ENCODE peak calls at places on chromosome 14, in nine cellular contexts. One of them, this sample, is unnamed.
A peak's percentile ranks its signal among the peaks of the same experiment; 100 is the strongest.

GRCh38 chr14:92516966-92517350 is 3.4 kb downstream of the RIN3 start:
- DNase-seq in heart right ventricle: no peak
- DNase-seq in colonic mucosa: no peak
- DNase-seq in thyroid gland: no peak
- DNase-seq in ovary: no peak
- DNase-seq in H1: no peak
- DNase-seq in RWPE2: no peak
- DNase-seq in astrocyte: no peak
- DNase-seq in tibial nerve: no peak
- DNase-seq in this sample: no peak

GRCh38 chr14:93185333-93185688 is 194 bp downstream of the LYSET start:
- DNase-seq in colonic mucosa: no peak
- DNase-seq in astrocyte: no peak
- DNase-seq in RWPE2: no peak
- DNase-seq in H1: no peak
- DNase-seq in thyroid gland: no peak
- DNase-seq in ovary: no peak
- DNase-seq in heart right ventricle: no peak
- DNase-seq in tibial nerve: no peak
- DNase-seq in this sample: no peak

GRCh38 chr14:71141701-71142374 is 234.6 kb downstream of the PCNX1 start:
- DNase-seq in H1: no peak
- DNase-seq in colonic mucosa: no peak
- DNase-seq in astrocyte: peak; percentile 81
- DNase-seq in RWPE2: no peak
- DNase-seq in thyroid gland: no peak
- DNase-seq in tibial nerve: no peak
- DNase-seq in heart right ventricle: no peak
- DNase-seq in ovary: no peak
- DNase-seq in this sample: no peak

GRCh38 chr14:94540031-94540794 is 21.0 kb upstream of the SERPINA4 start:
- DNase-seq in ovary: no peak
- DNase-seq in H1: no peak
- DNase-seq in tibial nerve: no peak
- DNase-seq in RWPE2: no peak
- DNase-seq in astrocyte: no peak
- DNase-seq in colonic mucosa: no peak
- DNase-seq in thyroid gland: no peak
- DNase-seq in heart right ventricle: no peak
- DNase-seq in this sample: no peak

GRCh38 chr14:70811578-70811977 is 2.3 kb upstream of the MAP3K9 start:
- DNase-seq in thyroid gland: no peak
- DNase-seq in colonic mucosa: no peak
- DNase-seq in ovary: no peak
- DNase-seq in H1: no peak
- DNase-seq in RWPE2: no peak
- DNase-seq in tibial nerve: no peak
- DNase-seq in heart right ventricle: no peak
- DNase-seq in astrocyte: no peak
- DNase-seq in this sample: no peak

GRCh38 chr14:68470361-68470760 is 322.5 kb downstream of the ZFP36L1 start:
- DNase-seq in ovary: no peak
- DNase-seq in heart right ventricle: no peak
- DNase-seq in colonic mucosa: no peak
- DNase-seq in astrocyte: no peak
- DNase-seq in thyroid gland: no peak
- DNase-seq in H1: no peak
- DNase-seq in RWPE2: no peak
- DNase-seq in tibial nerve: no peak
- DNase-seq in this sample: no peak

GRCh38 chr14:52473557-52473956 is 78.7 kb downstream of the TXNDC16 start:
- DNase-seq in tibial nerve: no peak
- DNase-seq in heart right ventricle: no peak
- DNase-seq in astrocyte: peak; percentile 17
- DNase-seq in thyroid gland: no peak
- DNase-seq in H1: no peak
- DNase-seq in ovary: no peak
- DNase-seq in RWPE2: no peak
- DNase-seq in colonic mucosa: no peak
- DNase-seq in this sample: no peak

GRCh38 chr14:65959563-65960024 is 526.6 kb upstream of the CCDC196 start:
- DNase-seq in astrocyte: no peak
- DNase-seq in heart right ventricle: no peak
- DNase-seq in RWPE2: no peak
- DNase-seq in ovary: no peak
- DNase-seq in thyroid gland: no peak
- DNase-seq in colonic mucosa: no peak
- DNase-seq in H1: no peak
- DNase-seq in tibial nerve: no peak
- DNase-seq in this sample: no peak

GRCh38 chr14:37901978-37902377 is 305.7 kb upstream of the SSTR1 start:
- DNase-seq in ovary: no peak
- DNase-seq in colonic mucosa: no peak
- DNase-seq in thyroid gland: no peak
- DNase-seq in H1: no peak
- DNase-seq in tibial nerve: peak; percentile 18
- DNase-seq in astrocyte: peak; percentile 2
- DNase-seq in heart right ventricle: peak; percentile 66
- DNase-seq in RWPE2: no peak
- DNase-seq in this sample: peak; percentile 67

DNA sequence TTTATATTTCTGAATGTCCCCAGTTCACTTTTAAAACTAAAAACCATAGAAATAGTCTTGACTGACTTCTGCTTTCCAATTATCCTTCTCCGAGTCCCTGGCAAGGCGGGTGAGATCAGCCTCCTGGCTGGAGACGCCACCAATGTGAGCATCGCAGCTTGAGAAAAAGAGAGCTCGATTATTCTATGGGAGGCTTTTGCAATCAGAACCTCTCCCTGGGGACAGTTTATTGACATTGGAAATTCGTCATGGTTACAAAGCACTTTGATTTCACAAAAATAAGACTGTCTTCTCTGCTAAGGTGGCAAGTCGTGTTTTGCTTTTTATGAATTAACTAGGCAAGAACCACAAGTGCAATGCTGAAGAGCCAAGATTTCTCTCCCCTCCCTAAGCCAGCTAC is 23.6 kb upstream of the GPHB5 start:
- DNase-seq in tibial nerve: no peak
- DNase-seq in H1: no peak
- DNase-seq in colonic mucosa: no peak
- DNase-seq in thyroid gland: no peak
- DNase-seq in astrocyte: no peak
- DNase-seq in heart right ventricle: no peak
- DNase-seq in ovary: no peak
- DNase-seq in RWPE2: no peak
- DNase-seq in this sample: no peak
- H3K4me3 ChIP-seq in tibial nerve: no peak overlapping the region
- H3K4me3 ChIP-seq in H1: no peak overlapping the region
- H3K4me3 ChIP-seq in colonic mucosa: no peak overlapping the region
- H3K4me3 ChIP-seq in thyroid gland: no peak overlapping the region
- H3K4me3 ChIP-seq in astrocyte: no peak overlapping the region
- H3K4me3 ChIP-seq in heart right ventricle: no peak overlapping the region
- H3K4me3 ChIP-seq in ovary: no peak overlapping the region
- H3K4me3 ChIP-seq in RWPE2: no peak overlapping the region
- H3K4me3 ChIP-seq in this sample: no peak overlapping the region

DNA sequence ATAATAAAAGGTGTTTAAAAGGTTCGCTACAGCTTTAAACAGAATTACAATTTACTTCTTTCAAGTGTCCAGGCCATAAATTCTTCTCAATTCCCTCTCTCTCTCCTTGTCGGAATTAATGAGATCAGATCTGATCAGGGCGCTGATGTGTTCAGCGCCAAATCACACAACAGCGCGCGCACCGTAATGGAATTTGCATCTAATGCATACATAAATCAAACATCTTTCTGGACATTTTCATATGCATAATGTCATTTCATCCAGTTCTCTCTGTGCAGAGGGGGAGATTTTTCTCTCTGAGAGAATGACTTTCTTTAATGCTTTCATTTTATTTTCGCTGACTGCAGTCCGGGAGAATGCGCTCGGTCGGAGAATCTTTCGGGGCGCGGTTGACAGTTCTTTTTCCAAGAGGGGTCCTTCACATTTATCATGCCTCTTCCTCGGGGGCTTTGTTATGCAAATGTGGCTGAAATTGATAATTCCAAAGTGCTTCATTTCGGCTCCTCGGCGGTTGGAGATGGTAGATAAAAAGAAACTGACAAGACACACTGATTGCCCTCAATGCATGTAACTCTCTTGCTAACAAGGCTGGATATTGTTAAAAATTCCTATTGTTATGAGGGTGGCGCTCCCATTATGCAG is 615.9 kb downstream of the VRK1 start:
- DNase-seq in thyroid gland: no peak
- DNase-seq in H1: no peak
- DNase-seq in RWPE2: no peak
- DNase-seq in tibial nerve: no peak
- DNase-seq in heart right ventricle: no peak
- DNase-seq in ovary: no peak
- DNase-seq in colonic mucosa: no peak
- DNase-seq in astrocyte: no peak
- DNase-seq in this sample: no peak
- H3K4me1 ChIP-seq in thyroid gland: no peaks in the 10 kb centered on the region
- H3K4me1 ChIP-seq in H1: peaks cover 32% of the 10 kb centered on the region
- H3K4me1 ChIP-seq in RWPE2: no peaks in the 10 kb centered on the region
- H3K4me1 ChIP-seq in tibial nerve: no peaks in the 10 kb centered on the region
- H3K4me1 ChIP-seq in heart right ventricle: no peaks in the 10 kb centered on the region
- H3K4me1 ChIP-seq in ovary: no peaks in the 10 kb centered on the region
- H3K4me1 ChIP-seq in colonic mucosa: no peaks in the 10 kb centered on the region
- H3K4me1 ChIP-seq in astrocyte: no peaks in the 10 kb centered on the region
- H3K4me1 ChIP-seq in this sample: no peaks in the 10 kb centered on the region

DNA sequence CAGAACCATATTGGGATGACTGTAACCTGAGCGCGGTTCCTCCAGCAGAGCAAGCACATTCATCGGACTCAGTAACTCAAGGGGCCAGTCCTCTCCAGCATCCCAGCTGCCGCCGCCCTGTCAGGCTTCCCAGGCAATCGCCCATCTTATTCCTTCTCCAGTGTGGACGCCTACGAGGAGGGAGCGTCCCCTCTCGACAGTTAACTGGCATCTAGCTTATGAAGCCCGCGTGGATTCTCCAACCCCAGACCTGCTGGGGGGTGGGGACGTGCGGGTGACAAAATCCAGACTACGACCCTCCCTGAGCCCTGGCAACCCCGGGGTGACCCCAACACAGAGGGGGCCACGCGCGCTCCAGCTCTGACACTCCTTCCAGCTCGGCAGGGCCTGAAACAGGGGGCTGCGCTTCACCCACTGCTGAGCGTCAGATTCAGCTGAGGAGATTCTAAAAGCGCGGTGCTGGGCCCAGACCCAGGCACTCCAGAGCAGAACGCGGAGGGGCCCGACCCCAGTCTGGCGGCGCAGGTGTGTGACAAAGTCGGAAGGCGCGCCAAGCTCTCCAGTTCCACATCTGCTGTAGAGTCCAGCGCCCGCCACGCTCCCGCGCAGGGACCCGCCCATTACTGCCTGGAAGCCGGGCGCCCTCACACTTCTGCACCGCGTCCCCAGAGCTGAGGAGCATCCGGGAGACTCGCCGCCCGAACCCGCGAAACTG is 43.9 kb upstream of the ESR2 start:
- DNase-seq in RWPE2: peak; percentile 81
- DNase-seq in tibial nerve: peak; percentile 19
- DNase-seq in astrocyte: peak; percentile 44
- DNase-seq in heart right ventricle: no peak
- DNase-seq in colonic mucosa: peak; percentile 68
- DNase-seq in H1: peak; percentile 88
- DNase-seq in thyroid gland: peak; percentile 45
- DNase-seq in ovary: no peak
- DNase-seq in this sample: no peak
- TF ChIP-seq CTCF in RWPE2: peak; percentile 26
- TF ChIP-seq CTCF in tibial nerve: no peak
- TF ChIP-seq CTCF in astrocyte: no peak
- TF ChIP-seq CTCF in heart right ventricle: no peak
- TF ChIP-seq CTCF in colonic mucosa: no peak
- TF ChIP-seq CTCF in H1: no peak
- TF ChIP-seq CTCF in thyroid gland: no peak
- TF ChIP-seq CTCF in ovary: no peak
- TF ChIP-seq CTCF in this sample: no peak

DNA sequence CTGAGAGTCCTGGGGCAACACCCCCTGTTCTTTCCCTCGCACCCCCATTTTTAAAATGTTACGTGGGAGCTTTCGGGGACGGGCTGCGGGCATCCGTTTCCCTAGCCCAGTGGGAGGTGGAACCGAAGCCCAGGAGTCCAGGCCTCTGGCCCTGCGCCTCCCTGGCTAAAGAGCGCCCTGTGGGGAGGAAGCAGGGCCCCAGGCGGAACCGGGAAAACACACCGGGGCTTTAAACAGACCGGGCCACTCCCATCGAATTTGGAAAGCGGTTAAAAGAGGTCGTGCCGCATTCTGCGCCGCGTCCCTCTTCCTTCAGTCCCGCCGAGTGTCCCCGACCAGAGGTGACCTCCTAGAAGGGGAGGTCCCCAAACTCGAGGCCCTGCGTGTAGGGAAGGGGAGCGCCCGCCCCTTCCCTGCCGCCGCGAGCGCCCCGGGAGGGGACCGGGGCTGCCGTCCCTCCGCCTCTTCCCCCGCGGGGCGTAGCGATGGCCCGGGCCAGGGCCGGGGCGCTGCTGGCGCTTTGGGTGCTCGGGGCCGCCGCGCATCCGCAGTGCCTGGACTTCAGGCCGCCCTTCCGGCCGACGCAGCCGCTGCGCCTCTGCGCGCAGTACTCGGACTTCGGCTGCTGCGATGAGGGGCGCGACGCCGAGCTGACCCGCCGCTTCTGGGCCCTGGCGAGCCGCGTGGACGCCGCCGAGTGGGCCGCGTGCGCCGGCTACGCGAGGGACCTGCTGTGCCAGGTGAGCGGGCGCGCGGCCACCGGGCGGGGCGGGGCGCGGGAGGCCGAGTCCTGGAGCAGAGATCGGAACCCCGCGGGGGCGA is at the start of gene HHIPL1:
- DNase-seq in heart right ventricle: peak; percentile 17
- DNase-seq in ovary: no peak
- DNase-seq in tibial nerve: no peak
- DNase-seq in astrocyte: peak; percentile 39
- DNase-seq in RWPE2: no peak
- DNase-seq in colonic mucosa: no peak
- DNase-seq in thyroid gland: no peak
- DNase-seq in H1: peak; percentile 70
- DNase-seq in this sample: peak; percentile 64
- H3K4me3 ChIP-seq in heart right ventricle: peak within 1 kb of the TSS; percentile 45
- H3K4me3 ChIP-seq in ovary: peak within 1 kb of the TSS; percentile 39
- H3K4me3 ChIP-seq in tibial nerve: peak within 1 kb of the TSS; percentile 37
- H3K4me3 ChIP-seq in astrocyte: peak within 1 kb of the TSS; percentile 29
- H3K4me3 ChIP-seq in RWPE2: peak within 1 kb of the TSS; percentile 31
- H3K4me3 ChIP-seq in colonic mucosa: peak within 1 kb of the TSS; percentile 33
- H3K4me3 ChIP-seq in thyroid gland: no peak within 1 kb of the TSS
- H3K4me3 ChIP-seq in H1: peak within 1 kb of the TSS; percentile 40
- H3K4me3 ChIP-seq in this sample: peak within 1 kb of the TSS; percentile 68

GRCh38 chr14:67418368-67419174 is 6.6 kb upstream of the PLEK2 start:
- DNase-seq in RWPE2: peak; percentile 90
- DNase-seq in tibial nerve: no peak
- DNase-seq in H1: no peak
- DNase-seq in astrocyte: no peak
- DNase-seq in thyroid gland: no peak
- DNase-seq in heart right ventricle: no peak
- DNase-seq in ovary: no peak
- DNase-seq in colonic mucosa: peak; percentile 69
- DNase-seq in this sample: no peak
- H3K4me1 ChIP-seq in RWPE2: peaks cover 37% of the 10 kb centered on the region
- H3K4me1 ChIP-seq in tibial nerve: no peaks in the 10 kb centered on the region
- H3K4me1 ChIP-seq in H1: no peaks in the 10 kb centered on the region
- H3K4me1 ChIP-seq in astrocyte: peaks cover 10% of the 10 kb centered on the region
- H3K4me1 ChIP-seq in thyroid gland: no peaks in the 10 kb centered on the region
- H3K4me1 ChIP-seq in heart right ventricle: no peaks in the 10 kb centered on the region
- H3K4me1 ChIP-seq in ovary: no peaks in the 10 kb centered on the region
- H3K4me1 ChIP-seq in colonic mucosa: no peaks in the 10 kb centered on the region
- H3K4me1 ChIP-seq in this sample: no peaks in the 10 kb centered on the region

GRCh38 chr14:45990252-45990651 is 661.3 kb downstream of the RPL10L start:
- DNase-seq in RWPE2: no peak
- DNase-seq in astrocyte: no peak
- DNase-seq in ovary: no peak
- DNase-seq in tibial nerve: no peak
- DNase-seq in colonic mucosa: no peak
- DNase-seq in heart right ventricle: no peak
- DNase-seq in thyroid gland: no peak
- DNase-seq in H1: no peak
- DNase-seq in this sample: no peak
- TF ChIP-seq CTCF in RWPE2: peak; percentile 44
- TF ChIP-seq CTCF in astrocyte: no peak
- TF ChIP-seq CTCF in ovary: no peak
- TF ChIP-seq CTCF in tibial nerve: no peak
- TF ChIP-seq CTCF in colonic mucosa: no peak
- TF ChIP-seq CTCF in heart right ventricle: no peak
- TF ChIP-seq CTCF in thyroid gland: no peak
- TF ChIP-seq CTCF in H1: no peak
- TF ChIP-seq CTCF in this sample: peak; percentile 17

This sample was measured in psoas muscle.